ENCODE peak calls at places on chromosome 18, in ten cellular contexts. I is Daoy; X is activated CD4-positive, alpha-beta T cell treated with anti-CD3 and anti-CD28 coated beads, Interleukin-2, amount 50 U/mL, for 24 hours; Q is AG04449; C is NCI-H1436; J is stimulated activated CD8-positive, alpha-beta memory T cell treated with anti-CD3 and anti-CD28 coated beads, Interleukin-7, amount 100 ng/mL, for 1 hour; V is stimulated activated CD4-positive, alpha-beta T cell treated with anti-CD3 and anti-CD28 coated beads, Interleukin-2, amount 100 ng/mL, for 48 hours; N is stomach; Z is activated naive CD4-positive, alpha-beta T cell treated with anti-CD3 and anti-CD28 coated beads, Interleukin-2, amount 10 ng/mL, durations not matched to agents 7 days and 5 days; H is NCI-H2029. D is an unnamed sample.

GRCh38 chr18:49098386-49098785 is 147.6 kb upstream of the SMAD7 start:
- DNase-seq in H (no peak), V (no peak), Q (no peak), N (no peak), J (no peak), X (no peak), C (no peak), Z (no peak), I (peak), D (no peak)

GRCh38 chr18:49754866-49755265 is 58.5 kb downstream of the ACAA2 start:
- DNase-seq in H (no peak), C (no peak), Z (no peak), V (no peak), J (no peak), Q (no peak), I (no peak), N (no peak), X (no peak), D (no peak)

GRCh38 chr18:21242141-21243040 is at the start of gene GREB1L:
- DNase-seq in Q (no peak), J (no peak), N (peak), I (peak), C (no peak), V (peak), Z (peak), H (no peak), X (no peak), D (peak)

GRCh38 chr18:48363167-48363566 is 46.0 kb downstream of the ZBTB7C start:
- DNase-seq in X (no peak), Z (no peak), I (no peak), H (no peak), C (no peak), V (no peak), J (no peak), N (no peak), Q (no peak), D (no peak)

GRCh38 chr18:79868811-79869541 is 71.2 kb downstream of the KCNG2 start:
- DNase-seq in I (no peak), X (no peak), Z (no peak), V (no peak), C (no peak), Q (no peak), N (no peak), H (no peak), J (no peak), D (no peak)

GRCh38 chr18:75269140-75269676 is 58.6 kb downstream of the TSHZ1 start:
- DNase-seq in I (no peak), N (no peak), X (no peak), J (no peak), Z (no peak), Q (no peak), H (no peak), V (no peak), C (peak), D (no peak)

GRCh38 chr18:62637807-62638687 is 77.3 kb upstream of the PHLPP1 start:
- DNase-seq in N (peak), V (peak), I (peak), X (peak), H (no peak), C (peak), J (peak), Q (no peak), Z (peak), D (peak)

GRCh38 chr18:14920976-14921375 is 173.0 kb downstream of the ANKRD30B start:
- DNase-seq in V (no peak), C (no peak), Q (no peak), H (no peak), Z (no peak), I (no peak), J (no peak), X (no peak), N (no peak), D (no peak)

GRCh38 chr18:52510139-52510538 is 170.1 kb downstream of the DCC start:
- DNase-seq in I (no peak), N (no peak), Q (no peak), J (no peak), H (no peak), X (no peak), V (no peak), C (no peak), Z (no peak), D (no peak)

GRCh38 chr18:73924316-73924715 is 223.3 kb downstream of the FBXO15 start:
- DNase-seq in H (no peak), J (no peak), N (no peak), Q (no peak), C (no peak), X (no peak), V (no peak), I (no peak), Z (no peak), D (no peak)

GRCh38 chr18:67710639-67711038 is 194.1 kb upstream of the DSEL start:
- DNase-seq in N (no peak), I (no peak), Z (no peak), X (no peak), C (no peak), Q (no peak), J (no peak), H (no peak), V (no peak), D (no peak)

GRCh38 chr18:45009766-45010165 is 329.1 kb downstream of the SETBP1 start:
- DNase-seq in Q (no peak), Z (no peak), N (no peak), H (no peak), C (no peak), J (no peak), X (no peak), I (no peak), V (no peak), D (no peak)

GRCh38 chr18:13435596-13436333 is 217.2 kb downstream of the LDLRAD4 start:
- DNase-seq in I (peak), J (no peak), N (no peak), V (no peak), H (no peak), C (no peak), Q (peak), Z (no peak), X (no peak), D (peak)

GRCh38 chr18:55779711-55780590 is 192.0 kb upstream of the TCF4 start:
- DNase-seq in Q (no peak), V (no peak), X (no peak), J (no peak), C (no peak), H (no peak), Z (no peak), N (no peak), I (peak), D (no peak)

GRCh38 chr18:28075501-28075900 is 101.4 kb downstream of the CDH2 start:
- DNase-seq in N (no peak), Z (no peak), J (no peak), I (peak), C (no peak), V (no peak), X (no peak), Q (no peak), H (no peak), D (no peak)

GRCh38 chr18:33440011-33440383 is 524 bp downstream of the CCDC178 start:
- DNase-seq in H (peak), J (no peak), Z (no peak), V (no peak), N (peak), Q (peak), X (no peak), I (peak), C (peak), D (peak)

GRCh38 chr18:79770501-79770815 is 27.3 kb upstream of the KCNG2 start:
- DNase-seq in X (no peak), V (no peak), J (no peak), Z (no peak), H (no peak), I (no peak), Q (no peak), C (no peak), N (no peak), D (no peak)

GRCh38 chr18:33830210-33830609 is 252.2 kb downstream of the ASXL3 start:
- DNase-seq in I (no peak), V (no peak), J (no peak), H (no peak), Q (no peak), C (no peak), N (no peak), Z (no peak), X (no peak), D (no peak)

GRCh38 chr18:78776151-78776550 is 203.5 kb upstream of the SALL3 start:
- DNase-seq in H (no peak), V (no peak), X (no peak), I (no peak), N (peak), J (no peak), Z (no peak), Q (no peak), C (no peak), D (no peak)

GRCh38 chr18:68714356-68714706 is 577 bp downstream of the TMX3 start:
- DNase-seq in Q (no peak), N (no peak), Z (peak), C (no peak), I (peak), V (no peak), H (no peak), J (no peak), X (no peak), D (no peak)

GRCh38 chr18:35376393-35376741 is 770 bp downstream of the ZNF396 start:
- DNase-seq in Q (no peak), H (no peak), C (no peak), J (no peak), X (no peak), I (no peak), V (no peak), Z (peak), N (peak), D (no peak)

GRCh38 chr18:5073026-5073944 is 123.8 kb downstream of the AKAIN1 start:
- DNase-seq in N (no peak), Q (no peak), V (no peak), Z (peak), I (peak), H (peak), C (peak), J (no peak), X (peak), D (peak)

GRCh38 chr18:23020555-23021294 is 87.6 kb downstream of the RBBP8 start:
- DNase-seq in N (no peak), Q (no peak), J (no peak), V (no peak), C (no peak), H (no peak), Z (no peak), X (no peak), I (no peak), D (no peak)

GRCh38 chr18:2331496-2331895 is 239.8 kb downstream of the METTL4 start:
- DNase-seq in I (no peak), X (no peak), J (no peak), H (no peak), Q (no peak), N (no peak), C (no peak), V (no peak), Z (no peak), D (no peak)